ENCODE peak calls at places on chromosomes 12 and 14, in four cellular contexts. One of them, this sample, is unnamed. For H3K4me1, the result is how much of the 10 kb centered on the place peaks cover.

GRCh38 chr12:80188566-80188965 is 89.2 kb downstream of the OTOGL start:
- DNase-seq in testis: no peak
- DNase-seq in psoas muscle: no peak
- DNase-seq in A549: no peak
- DNase-seq in this sample: no peak

GRCh38 chr14:26401170-26401968 is 196.5 kb downstream of the NOVA1 start:
- DNase-seq in testis: no peak
- DNase-seq in psoas muscle: no peak
- DNase-seq in A549: no peak
- DNase-seq in this sample: no peak

GRCh38 chr14:103552011-103552797 is 10.3 kb downstream of the BAG5 start:
- DNase-seq in testis: peak
- DNase-seq in psoas muscle: peak
- DNase-seq in A549: no peak
- DNase-seq in this sample: no peak

GRCh38 chr12:123065666-123066457 is 85.0 kb downstream of the PITPNM2 start:
- DNase-seq in testis: no peak
- DNase-seq in psoas muscle: no peak
- DNase-seq in A549: no peak
- DNase-seq in this sample: no peak

GRCh38 chr14:54123836-54124235 is 167.2 kb upstream of the BMP4 start:
- DNase-seq in testis: no peak
- DNase-seq in psoas muscle: no peak
- DNase-seq in A549: no peak
- DNase-seq in this sample: no peak

GRCh38 chr14:78254911-78255431 is 84.8 kb downstream of the NRXN3 start:
- DNase-seq in testis: no peak
- DNase-seq in psoas muscle: no peak
- DNase-seq in A549: no peak
- DNase-seq in this sample: peak

GRCh38 chr12:116901612-116902011 is 9.1 kb upstream of the FBXW8 start:
- DNase-seq in testis: no peak
- DNase-seq in psoas muscle: no peak
- DNase-seq in A549: no peak
- DNase-seq in this sample: no peak

GRCh38 chr12:29486972-29487371 is 10.5 kb downstream of the OVCH1 start:
- DNase-seq in testis: no peak
- DNase-seq in psoas muscle: no peak
- DNase-seq in A549: no peak
- DNase-seq in this sample: no peak

GRCh38 chr14:50599700-50600444 is 39.9 kb downstream of the ATL1 start:
- DNase-seq in testis: no peak
- DNase-seq in psoas muscle: no peak
- DNase-seq in A549: peak
- DNase-seq in this sample: peak

GRCh38 chr12:39804479-39805241 is 185.1 kb upstream of the ABCD2 start:
- DNase-seq in testis: no peak
- DNase-seq in psoas muscle: no peak
- DNase-seq in A549: no peak
- DNase-seq in this sample: no peak

GRCh38 chr12:120647375-120647755 is 6.9 kb downstream of the CABP1 start:
- DNase-seq in testis: no peak
- DNase-seq in psoas muscle: no peak
- DNase-seq in A549: no peak
- DNase-seq in this sample: no peak

GRCh38 chr14:71852201-71852600 is 80.0 kb upstream of the RGS6 start:
- DNase-seq in testis: no peak
- DNase-seq in psoas muscle: no peak
- DNase-seq in A549: no peak
- DNase-seq in this sample: peak

GRCh38 chr12:28089363-28089762 is 100.9 kb upstream of the CCDC91 start:
- DNase-seq in testis: no peak
- DNase-seq in psoas muscle: no peak
- DNase-seq in A549: no peak
- DNase-seq in this sample: no peak

GRCh38 chr12:104010800-104011199 is 39.2 kb downstream of the GLT8D2 start:
- DNase-seq in testis: no peak
- DNase-seq in psoas muscle: no peak
- DNase-seq in A549: no peak
- DNase-seq in this sample: no peak

GRCh38 chr12:48542300-48542928 is 17.0 kb downstream of the OR8S1 start:
- DNase-seq in testis: no peak
- DNase-seq in psoas muscle: no peak
- DNase-seq in A549: peak
- DNase-seq in this sample: peak

GRCh38 chr12:130796985-130797686 is 41.9 kb downstream of the STX2 start:
- DNase-seq in testis: no peak
- DNase-seq in psoas muscle: no peak
- DNase-seq in A549: no peak
- DNase-seq in this sample: no peak

GRCh38 chr12:114481200-114481535 is 75.2 kb upstream of the TBX5 start:
- DNase-seq in testis: no peak
- DNase-seq in psoas muscle: no peak
- DNase-seq in A549: no peak
- DNase-seq in this sample: peak

GRCh38 chr14:33848706-33849454 is 102.0 kb downstream of the EGLN3 start:
- DNase-seq in testis: peak
- DNase-seq in psoas muscle: peak
- DNase-seq in A549: peak
- DNase-seq in this sample: peak

GRCh38 chr14:64612021-64612380 is 62.2 kb downstream of the PPP1R36 start:
- DNase-seq in testis: no peak
- DNase-seq in psoas muscle: no peak
- DNase-seq in A549: peak
- DNase-seq in this sample: peak

GRCh38 chr12:56158926-56159461 is 835 bp downstream of the MYL6 start:
- DNase-seq in testis: peak
- DNase-seq in psoas muscle: peak
- DNase-seq in A549: peak
- DNase-seq in this sample: peak

GRCh38 chr14:100988956-100989355 is 85.4 kb upstream of the RTL1 start:
- DNase-seq in testis: no peak
- DNase-seq in psoas muscle: no peak
- DNase-seq in A549: no peak
- DNase-seq in this sample: no peak

GRCh38 chr12:6840428-6841138 is at the start of gene GNB3:
- DNase-seq in testis: no peak
- DNase-seq in psoas muscle: no peak
- DNase-seq in A549: no peak
- DNase-seq in this sample: no peak

GRCh38 chr14:53967606-53968005 is 11.0 kb upstream of the BMP4 start:
- DNase-seq in testis: no peak
- DNase-seq in psoas muscle: no peak
- DNase-seq in A549: no peak
- DNase-seq in this sample: peak

GRCh38 chr12:116202940-116203339 is 74.6 kb downstream of the MED13L start:
- DNase-seq in testis: no peak
- DNase-seq in psoas muscle: no peak
- DNase-seq in A549: no peak
- DNase-seq in this sample: no peak

GRCh38 chr12:55762646-55763045 is 19.7 kb downstream of the GDF11 start:
- DNase-seq in testis: no peak
- DNase-seq in psoas muscle: no peak
- DNase-seq in A549: no peak
- DNase-seq in this sample: no peak

GRCh38 chr12:44921736-44922135 is 45.6 kb upstream of the NELL2 start:
- DNase-seq in testis: no peak
- DNase-seq in psoas muscle: no peak
- DNase-seq in A549: no peak
- DNase-seq in this sample: no peak

GRCh38 chr12:18818584-18818983 is 80.7 kb downstream of the CAPZA3 start:
- DNase-seq in testis: no peak
- DNase-seq in psoas muscle: no peak
- DNase-seq in A549: no peak
- DNase-seq in this sample: no peak

GRCh38 chr12:95322335-95322734 is 104.7 kb downstream of the VEZT start:
- DNase-seq in testis: no peak
- DNase-seq in psoas muscle: no peak
- DNase-seq in A549: no peak
- DNase-seq in this sample: no peak

GRCh38 chr12:91877461-91878230 is 268.0 kb downstream of the BTG1 start:
- DNase-seq in testis: no peak
- DNase-seq in psoas muscle: no peak
- DNase-seq in A549: no peak
- DNase-seq in this sample: no peak

GRCh38 chr12:108634225-108634795 is 616 bp upstream of the SELPLG start:
- DNase-seq in testis: no peak
- DNase-seq in psoas muscle: no peak
- DNase-seq in A549: no peak
- DNase-seq in this sample: no peak

GRCh38 chr14:68468437-68469207 is 324.2 kb downstream of the ZFP36L1 start:
- DNase-seq in testis: no peak
- DNase-seq in psoas muscle: no peak
- DNase-seq in A549: no peak
- DNase-seq in this sample: peak

GRCh38 chr14:65352964-65353530 is 59.5 kb upstream of the FUT8 start:
- DNase-seq in testis: no peak
- DNase-seq in psoas muscle: no peak
- DNase-seq in A549: peak
- DNase-seq in this sample: no peak

GRCh38 chr12:21118760-21119159 is 12.2 kb upstream of the SLCO1B1 start:
- DNase-seq in testis: no peak
- DNase-seq in psoas muscle: no peak
- DNase-seq in A549: peak
- DNase-seq in this sample: no peak

GRCh38 chr14:36316131-36316530 is 4.3 kb downstream of the MBIP start:
- DNase-seq in testis: no peak
- DNase-seq in psoas muscle: no peak
- DNase-seq in A549: no peak
- DNase-seq in this sample: no peak

GRCh38 chr14:53613404-53614253 is 343.0 kb downstream of the BMP4 start:
- DNase-seq in testis: no peak
- DNase-seq in psoas muscle: no peak
- DNase-seq in A549: peak
- DNase-seq in this sample: no peak

DNA sequence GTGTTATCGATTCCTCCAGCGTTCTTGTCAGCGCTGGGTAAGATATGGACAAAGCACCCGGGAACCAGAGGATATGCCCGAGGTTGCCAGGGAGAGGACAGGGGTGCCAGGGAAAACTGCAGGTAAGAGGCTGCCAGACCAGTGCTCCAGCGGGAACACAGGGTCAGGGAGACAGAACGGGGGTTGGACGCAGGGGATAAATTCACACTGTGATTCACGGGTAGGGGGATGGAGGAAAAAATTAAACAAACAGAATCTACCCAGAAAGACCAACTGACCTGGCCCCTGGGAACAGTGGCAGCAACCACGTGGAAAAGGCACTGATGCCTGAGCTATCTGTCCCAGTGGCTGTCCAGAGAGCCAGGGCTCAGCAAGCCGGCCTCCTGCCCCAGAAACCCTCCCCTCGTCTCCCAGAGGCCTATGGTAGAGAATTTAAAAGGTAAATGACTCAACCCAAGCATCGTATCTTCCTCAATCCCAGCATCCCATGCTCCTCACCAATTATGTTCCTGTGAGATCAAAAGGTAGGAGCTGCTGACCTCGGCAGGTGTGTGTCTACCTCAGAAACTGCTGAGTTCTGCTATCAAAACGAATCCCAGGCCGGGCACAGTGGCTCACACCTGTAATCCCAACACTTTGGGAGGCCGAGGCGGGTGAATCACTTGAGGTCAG is 49.4 kb downstream of the FOXN3 start:
- DNase-seq in testis: no peak
- DNase-seq in psoas muscle: no peak
- DNase-seq in A549: no peak
- DNase-seq in this sample: no peak
- H3K4me3 ChIP-seq in testis: no peak
- H3K4me3 ChIP-seq in psoas muscle: peak
- H3K4me3 ChIP-seq in A549: no peak
- H3K4me3 ChIP-seq in this sample: no peak

GRCh38 chr12:13100882-13101769 is 2.3 kb downstream of the GSG1 start:
- DNase-seq in testis: peak
- DNase-seq in psoas muscle: peak
- DNase-seq in A549: peak
- DNase-seq in this sample: peak

GRCh38 chr12:13100610-13100881 is 2.9 kb downstream of the GSG1 start:
- DNase-seq in testis: no peak
- DNase-seq in psoas muscle: no peak
- DNase-seq in A549: no peak
- DNase-seq in this sample: no peak

GRCh38 chr12:13102481-13103195 is 829 bp downstream of the GSG1 start:
- DNase-seq in testis: no peak
- DNase-seq in psoas muscle: no peak
- DNase-seq in A549: no peak
- DNase-seq in this sample: no peak

GRCh38 chr12:13103391-13104033 is at the start of gene GSG1:
- DNase-seq in testis: no peak
- DNase-seq in psoas muscle: no peak
- DNase-seq in A549: no peak
- DNase-seq in this sample: no peak

GRCh38 chr12:13101854-13102375 is 1.6 kb downstream of the GSG1 start:
- DNase-seq in testis: no peak
- DNase-seq in psoas muscle: no peak
- DNase-seq in A549: peak
- DNase-seq in this sample: no peak
- H3K4me1 ChIP-seq in testis: under half
- H3K4me1 ChIP-seq in psoas muscle: under half
- H3K4me1 ChIP-seq in A549: half or more
- H3K4me1 ChIP-seq in this sample: under half

DNA sequence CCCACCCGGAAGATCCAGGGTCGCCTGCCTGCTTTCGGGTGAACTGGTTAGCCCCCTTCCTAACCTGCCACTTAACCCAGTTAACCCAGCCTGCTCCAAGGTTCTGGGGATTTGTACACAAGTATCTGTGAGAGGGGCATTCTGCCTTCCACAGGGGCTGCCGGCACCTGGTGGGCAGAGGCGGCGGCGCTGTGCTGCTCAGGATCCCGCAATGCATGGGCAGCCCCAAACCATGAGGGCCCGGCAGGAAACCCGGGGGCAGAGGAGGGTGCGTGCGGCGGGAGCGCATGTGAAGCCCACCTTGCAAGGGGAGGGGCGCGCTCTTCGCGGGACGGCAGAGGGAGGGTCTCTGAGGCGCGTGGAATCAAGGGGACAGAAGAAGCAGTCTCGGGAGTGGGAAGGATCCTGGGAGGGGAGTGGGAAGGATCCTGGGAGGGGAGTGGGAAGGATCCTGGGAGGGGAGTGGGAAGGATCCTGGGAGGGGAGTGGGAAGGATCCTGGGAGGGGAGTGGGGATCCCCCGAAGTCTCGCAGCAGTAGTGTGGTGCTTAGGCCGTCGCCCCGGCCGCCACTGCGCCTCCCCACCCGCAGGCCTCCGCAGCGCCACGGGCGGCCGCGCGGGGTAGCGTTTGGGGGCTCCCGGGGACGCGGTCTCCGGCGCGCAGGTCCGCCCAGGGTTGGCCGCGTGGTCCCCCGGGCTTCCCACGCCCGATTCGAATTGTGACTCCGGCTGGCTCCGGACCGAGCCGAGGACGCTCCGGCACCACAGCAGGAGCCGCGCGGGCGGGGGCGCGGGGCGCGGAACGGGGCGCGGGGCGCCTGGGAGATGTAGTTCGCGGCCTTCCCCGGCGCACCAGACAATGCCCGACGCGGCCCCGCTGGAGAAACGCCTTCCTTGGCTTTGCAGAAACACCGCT is 4.9 kb upstream of the MTA1 start:
- DNase-seq in testis: peak
- DNase-seq in psoas muscle: peak
- DNase-seq in A549: peak
- DNase-seq in this sample: peak
- TF ChIP-seq CTCF in testis: peak
- TF ChIP-seq CTCF in psoas muscle: peak
- TF ChIP-seq CTCF in A549: peak
- TF ChIP-seq CTCF in this sample: peak

GRCh38 chr14:89164168-89165074 is 252.6 kb downstream of the FOXN3 start:
- DNase-seq in testis: no peak
- DNase-seq in psoas muscle: no peak
- DNase-seq in A549: no peak
- DNase-seq in this sample: no peak
- H3K4me3 ChIP-seq in testis: no peak
- H3K4me3 ChIP-seq in psoas muscle: peak
- H3K4me3 ChIP-seq in A549: no peak
- H3K4me3 ChIP-seq in this sample: no peak

This sample was measured in cardiac muscle cell.